ENCODE peak calls at places on chromosomes 7 and 10, in four cellular contexts. One of them, this sample, is unnamed. For H3K4me1, the result is how much of the 10 kb centered on the place peaks cover.

GRCh38 chr7:151114151-151115090 is 28.1 kb downstream of the AGAP3 start:
- DNase-seq in H1: no peak
- DNase-seq in K562: no peak
- DNase-seq in fibroblast of lung: peak
- DNase-seq in this sample: peak

GRCh38 chr10:5319863-5320262 is 44.9 kb upstream of the UCN3 start:
- DNase-seq in H1: no peak
- DNase-seq in K562: no peak
- DNase-seq in fibroblast of lung: no peak
- DNase-seq in this sample: no peak

GRCh38 chr7:139687980-139688632 is 89.7 kb downstream of the HIPK2 start:
- DNase-seq in H1: no peak
- DNase-seq in K562: peak
- DNase-seq in fibroblast of lung: peak
- DNase-seq in this sample: no peak

GRCh38 chr7:30222519-30223213 is 61.7 kb upstream of the ZNRF2 start:
- DNase-seq in H1: no peak
- DNase-seq in K562: no peak
- DNase-seq in fibroblast of lung: no peak
- DNase-seq in this sample: no peak

GRCh38 chr10:47195274-47195885 is 104.6 kb upstream of the GDF10 start:
- DNase-seq in H1: no peak
- DNase-seq in K562: no peak
- DNase-seq in fibroblast of lung: no peak
- DNase-seq in this sample: no peak

GRCh38 chr10:30736685-30737232 is 107.2 kb upstream of the LYZL2 start:
- DNase-seq in H1: no peak
- DNase-seq in K562: no peak
- DNase-seq in fibroblast of lung: peak
- DNase-seq in this sample: no peak

GRCh38 chr7:80017101-80017500 is 117.5 kb upstream of the GNAI1 start:
- DNase-seq in H1: no peak
- DNase-seq in K562: no peak
- DNase-seq in fibroblast of lung: no peak
- DNase-seq in this sample: no peak

GRCh38 chr7:67364441-67365017 is 367.9 kb downstream of the TYW1 start:
- DNase-seq in H1: no peak
- DNase-seq in K562: no peak
- DNase-seq in fibroblast of lung: no peak
- DNase-seq in this sample: no peak

GRCh38 chr10:113704637-113705343 is 25.1 kb downstream of the CASP7 start:
- DNase-seq in H1: no peak
- DNase-seq in K562: peak
- DNase-seq in fibroblast of lung: peak
- DNase-seq in this sample: no peak

GRCh38 chr7:50112250-50112649 is 19.2 kb upstream of the ZPBP start:
- DNase-seq in H1: no peak
- DNase-seq in K562: no peak
- DNase-seq in fibroblast of lung: no peak
- DNase-seq in this sample: no peak

DNA sequence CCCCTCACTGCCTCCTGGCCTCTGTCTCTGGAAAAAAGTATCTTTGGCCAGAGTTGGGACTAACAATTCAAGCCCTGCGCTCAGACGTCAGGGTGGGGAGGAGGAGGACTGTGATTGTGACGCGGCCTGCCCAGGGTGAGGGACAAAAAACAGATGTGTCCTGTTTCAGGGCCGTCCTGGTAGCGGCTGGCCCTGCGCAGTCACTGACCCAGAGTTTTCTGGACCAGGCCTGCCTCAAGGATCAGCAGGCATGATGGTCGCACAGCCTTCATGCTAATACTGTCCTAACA is 110.1 kb downstream of the CYTH3 start:
- DNase-seq in H1: no peak
- DNase-seq in K562: no peak
- DNase-seq in fibroblast of lung: no peak
- DNase-seq in this sample: no peak
- H3K4me3 ChIP-seq in H1: no peak
- H3K4me3 ChIP-seq in K562: no peak
- H3K4me3 ChIP-seq in fibroblast of lung: no peak
- H3K4me3 ChIP-seq in this sample: no peak

DNA sequence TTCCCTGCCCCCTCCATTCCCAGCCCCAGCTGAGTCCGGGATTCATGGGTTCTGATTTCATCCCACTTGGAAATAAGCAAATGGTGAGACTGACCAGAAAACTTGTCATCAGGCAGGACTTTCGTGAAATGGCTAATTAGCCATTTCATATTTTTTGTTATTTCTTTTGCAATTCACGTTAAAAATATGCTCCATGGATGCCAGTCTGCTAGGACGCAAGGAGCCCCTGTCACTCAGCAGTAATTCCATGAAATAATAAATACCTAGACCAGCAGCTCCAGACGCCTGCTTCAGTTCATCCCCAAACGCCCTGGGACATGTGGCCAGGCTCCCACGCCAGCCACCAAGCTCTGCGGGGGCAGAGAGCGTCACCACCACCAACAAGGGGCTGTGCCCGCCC is 111.0 kb downstream of the TRIL start:
- DNase-seq in H1: no peak
- DNase-seq in K562: no peak
- DNase-seq in fibroblast of lung: no peak
- DNase-seq in this sample: no peak
- H3K27ac ChIP-seq in H1: no peak
- H3K27ac ChIP-seq in K562: no peak
- H3K27ac ChIP-seq in fibroblast of lung: no peak
- H3K27ac ChIP-seq in this sample: no peak

GRCh38 chr10:79183468-79183865 is 114.7 kb downstream of the ZMIZ1 start:
- DNase-seq in H1: no peak
- DNase-seq in K562: no peak
- DNase-seq in fibroblast of lung: no peak
- DNase-seq in this sample: no peak

GRCh38 chr10:79185067-79185774 is 116.5 kb downstream of the ZMIZ1 start:
- DNase-seq in H1: no peak
- DNase-seq in K562: no peak
- DNase-seq in fibroblast of lung: peak
- DNase-seq in this sample: no peak

GRCh38 chr10:79184141-79184625 is 115.4 kb downstream of the ZMIZ1 start:
- DNase-seq in H1: no peak
- DNase-seq in K562: no peak
- DNase-seq in fibroblast of lung: peak
- DNase-seq in this sample: peak

GRCh38 chr10:79185796-79186374 is 117.1 kb downstream of the ZMIZ1 start:
- DNase-seq in H1: no peak
- DNase-seq in K562: no peak
- DNase-seq in fibroblast of lung: no peak
- DNase-seq in this sample: no peak

DNA sequence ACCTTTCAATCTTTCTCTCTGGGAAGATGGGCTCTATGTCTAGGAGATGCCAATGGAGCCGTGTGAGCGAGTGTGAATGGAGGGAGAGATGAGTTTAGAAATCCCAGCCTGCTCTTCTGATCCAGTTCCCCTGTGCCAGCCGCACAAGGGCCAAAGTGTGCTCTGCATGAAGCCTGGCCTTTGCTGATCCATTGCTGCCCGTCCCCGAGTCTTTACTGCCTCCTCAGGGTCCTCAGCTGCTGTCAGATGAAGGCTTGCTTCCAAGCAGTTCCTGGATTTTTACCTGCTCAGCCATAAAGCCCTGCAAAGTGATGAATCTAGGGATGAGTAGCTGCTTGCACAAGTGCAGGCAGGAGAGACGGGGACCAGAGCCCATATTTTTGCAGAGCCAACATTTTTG is 115.9 kb downstream of the ZMIZ1 start:
- DNase-seq in H1: no peak
- DNase-seq in K562: no peak
- DNase-seq in fibroblast of lung: no peak
- DNase-seq in this sample: no peak
- H3K4me1 ChIP-seq in H1: under half
- H3K4me1 ChIP-seq in K562: half or more
- H3K4me1 ChIP-seq in fibroblast of lung: half or more
- H3K4me1 ChIP-seq in this sample: half or more

DNA sequence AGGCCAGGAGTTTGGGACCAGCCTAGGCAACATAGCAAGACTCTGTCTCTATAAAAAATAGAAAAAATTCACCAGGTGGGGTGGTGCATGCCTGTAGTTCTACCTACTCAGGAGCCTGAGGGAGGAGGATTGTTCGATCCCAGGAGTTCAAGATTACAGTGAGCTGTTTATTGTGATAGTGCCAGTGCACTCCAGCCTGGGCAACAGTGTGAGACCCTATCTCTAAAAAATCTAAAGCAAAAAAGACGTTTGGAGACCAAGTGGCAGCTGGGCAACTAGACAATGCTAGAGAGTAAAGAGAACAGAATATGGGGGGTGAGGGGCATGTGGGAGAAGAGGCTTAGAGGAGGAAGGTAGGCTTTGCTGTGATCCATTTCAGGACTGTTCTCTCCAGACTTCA is 1.4 kb downstream of the PDSS1 start:
- DNase-seq in H1: no peak
- DNase-seq in K562: no peak
- DNase-seq in fibroblast of lung: no peak
- DNase-seq in this sample: no peak
- H3K4me3 ChIP-seq in H1: peak
- H3K4me3 ChIP-seq in K562: peak
- H3K4me3 ChIP-seq in fibroblast of lung: peak
- H3K4me3 ChIP-seq in this sample: no peak

DNA sequence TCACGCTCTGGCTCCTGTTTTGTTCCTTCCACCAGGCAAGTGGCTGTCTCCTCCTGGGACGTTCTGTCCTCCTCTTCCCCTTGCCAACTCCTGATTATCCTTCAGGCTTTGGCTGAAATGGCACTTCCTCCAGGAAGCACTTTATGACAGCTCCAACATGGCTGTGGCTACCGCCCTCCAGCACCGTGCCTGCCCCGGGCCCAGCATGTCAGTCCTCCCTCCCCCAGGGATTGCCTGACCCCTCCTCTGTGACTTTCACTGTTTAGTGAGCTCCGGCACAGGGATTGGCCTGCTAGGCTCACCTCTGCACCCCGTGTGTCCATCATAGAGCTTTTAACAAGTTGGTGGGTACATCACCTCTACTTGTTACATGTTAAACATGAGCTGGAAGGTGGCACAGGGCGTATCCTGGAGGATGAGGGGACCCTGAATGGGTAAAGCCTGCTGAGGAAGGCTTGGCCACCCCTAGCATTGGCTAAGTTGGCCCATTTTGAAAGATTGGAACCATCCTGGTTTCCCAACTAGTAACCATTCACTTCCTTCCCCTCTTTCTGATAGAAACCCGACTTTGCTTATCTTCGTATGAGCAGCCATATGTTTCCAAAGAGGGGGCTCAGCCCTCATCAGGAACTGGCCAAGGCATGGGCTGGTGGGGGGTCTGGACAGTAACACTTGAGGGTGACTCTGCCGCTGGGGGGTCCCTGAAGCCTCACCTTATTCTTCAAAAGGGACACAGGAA is 10.5 kb upstream of the ADAMTS14 start:
- DNase-seq in H1: no peak
- DNase-seq in K562: peak
- DNase-seq in fibroblast of lung: no peak
- DNase-seq in this sample: no peak
- H3K27ac ChIP-seq in H1: no peak
- H3K27ac ChIP-seq in K562: peak
- H3K27ac ChIP-seq in fibroblast of lung: peak
- H3K27ac ChIP-seq in this sample: no peak

GRCh38 chr10:97331304-97331703 is 3.2 kb downstream of the FRAT2 start:
- DNase-seq in H1: no peak
- DNase-seq in K562: no peak
- DNase-seq in fibroblast of lung: no peak
- DNase-seq in this sample: no peak
- H3K4me1 ChIP-seq in H1: under half
- H3K4me1 ChIP-seq in K562: under half
- H3K4me1 ChIP-seq in fibroblast of lung: under half
- H3K4me1 ChIP-seq in this sample: half or more

GRCh38 chr7:11847336-11847735 is 15.3 kb upstream of the THSD7A start:
- DNase-seq in H1: no peak
- DNase-seq in K562: no peak
- DNase-seq in fibroblast of lung: peak
- DNase-seq in this sample: no peak
- H3K4me3 ChIP-seq in H1: peak
- H3K4me3 ChIP-seq in K562: no peak
- H3K4me3 ChIP-seq in fibroblast of lung: peak
- H3K4me3 ChIP-seq in this sample: no peak

GRCh38 chr7:4626318-4626845 is 55.7 kb upstream of the FOXK1 start:
- DNase-seq in H1: no peak
- DNase-seq in K562: no peak
- DNase-seq in fibroblast of lung: no peak
- DNase-seq in this sample: no peak
- H3K27ac ChIP-seq in H1: no peak
- H3K27ac ChIP-seq in K562: no peak
- H3K27ac ChIP-seq in fibroblast of lung: no peak
- H3K27ac ChIP-seq in this sample: no peak

DNA sequence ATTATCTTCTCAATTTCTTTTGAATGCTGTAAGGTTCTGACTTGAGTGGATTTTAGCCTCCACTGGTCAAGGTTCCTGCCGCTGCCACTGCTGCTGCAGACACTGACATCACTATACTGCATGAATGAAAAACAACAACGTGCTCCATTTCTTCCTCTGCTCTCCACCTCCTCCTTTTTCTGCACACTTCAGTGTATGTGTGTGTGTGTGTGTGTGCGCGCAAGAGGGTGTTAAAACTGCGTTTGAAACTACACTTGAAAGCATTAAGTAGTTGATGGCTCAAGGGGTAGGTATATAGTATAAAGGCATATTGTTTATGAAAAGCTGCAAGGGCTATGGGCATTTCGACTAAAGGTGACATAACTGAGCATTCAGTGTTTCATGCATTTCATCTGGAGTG is 3.5 kb downstream of the GLCCI1 start:
- DNase-seq in H1: no peak
- DNase-seq in K562: peak
- DNase-seq in fibroblast of lung: peak
- DNase-seq in this sample: no peak
- H3K4me1 ChIP-seq in H1: under half
- H3K4me1 ChIP-seq in K562: under half
- H3K4me1 ChIP-seq in fibroblast of lung: under half
- H3K4me1 ChIP-seq in this sample: under half

DNA sequence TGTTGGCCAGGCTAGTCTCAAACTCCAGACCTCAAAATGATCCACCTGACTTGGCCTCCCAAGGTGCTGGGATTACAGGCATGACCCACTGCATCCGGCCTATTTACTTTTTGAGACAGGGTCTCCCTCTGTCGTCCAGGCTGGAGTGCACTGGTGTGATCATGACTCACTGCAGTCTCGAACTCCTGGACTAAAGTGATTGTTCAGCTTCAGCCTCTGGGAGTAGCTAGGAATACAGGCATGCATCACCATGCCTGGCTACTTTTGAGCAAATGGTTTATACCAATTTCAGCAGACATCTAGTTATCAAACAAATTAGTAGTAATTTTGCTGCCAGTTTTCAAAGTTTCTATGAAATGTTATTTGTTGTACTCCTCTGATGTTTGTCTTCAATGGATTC is 2.2 kb upstream of the WAC start:
- DNase-seq in H1: no peak
- DNase-seq in K562: peak
- DNase-seq in fibroblast of lung: peak
- DNase-seq in this sample: no peak
- H3K4me3 ChIP-seq in H1: no peak
- H3K4me3 ChIP-seq in K562: no peak
- H3K4me3 ChIP-seq in fibroblast of lung: no peak
- H3K4me3 ChIP-seq in this sample: no peak